ENCODE peak calls at places on chromosomes 13 and 19, in eight cellular contexts. Z is GF-D8, M is stromal cell of bone marrow, O is GDM1, P is left ventricle myocardium superior, W is SJSA1, C is germinal center, F is fibroblast of the aortic adventitia. G is an unnamed sample.

GRCh38 chr19:5908773-5909442 is 4.2 kb downstream of the VMAC start:
- DNase-seq in P (no peak), C (no peak), F (no peak), O (no peak), W (no peak), M (no peak), Z (no peak), G (no peak)

GRCh38 chr19:53365134-53365898 is at the start of gene ZNF525:
- DNase-seq in O (peak), M (peak), C (peak), P (peak), Z (peak), F (peak), W (peak), G (peak)

GRCh38 chr19:7340959-7341837 is 7.5 kb upstream of the ARHGEF18 start:
- DNase-seq in O (peak), C (peak), Z (peak), W (peak), P (peak), F (peak), M (peak), G (peak)

GRCh38 chr19:40580619-40581018 is 3.9 kb downstream of the SHKBP1 start:
- DNase-seq in C (no peak), P (no peak), Z (no peak), F (no peak), M (no peak), W (no peak), O (no peak), G (no peak)

GRCh38 chr13:40292108-40292507 is 374.3 kb downstream of the FOXO1 start:
- DNase-seq in F (no peak), O (no peak), W (no peak), M (no peak), C (no peak), P (peak), Z (no peak), G (no peak)

GRCh38 chr13:44746690-44747089 is 170.6 kb upstream of the TSC22D1 start:
- DNase-seq in F (no peak), M (no peak), P (no peak), Z (no peak), C (no peak), O (no peak), W (no peak), G (no peak)

GRCh38 chr19:53012006-53012405 is 1.7 kb upstream of the ERVV-1 start:
- DNase-seq in Z (no peak), C (no peak), P (no peak), W (no peak), O (no peak), F (no peak), M (no peak), G (no peak)

GRCh38 chr19:43681826-43682225 is 11.9 kb upstream of the PLAUR start:
- DNase-seq in F (no peak), M (no peak), W (no peak), C (no peak), Z (peak), O (no peak), P (no peak), G (no peak)

GRCh38 chr13:47039106-47039505 is 142.3 kb upstream of the HTR2A start:
- DNase-seq in M (peak), Z (no peak), W (peak), F (peak), O (no peak), C (no peak), P (no peak), G (peak)

GRCh38 chr13:27370305-27370853 is 54.0 kb upstream of the GTF3A start:
- DNase-seq in F (no peak), W (no peak), Z (no peak), P (no peak), M (no peak), O (no peak), C (no peak), G (no peak)

GRCh38 chr13:43316997-43317396 is 293.6 kb downstream of the DNAJC15 start:
- DNase-seq in Z (no peak), O (peak), C (no peak), F (peak), P (peak), W (peak), M (no peak), G (peak)

GRCh38 chr19:42794751-42795150 is 29.3 kb upstream of the PSG8 start:
- DNase-seq in O (no peak), P (no peak), M (no peak), Z (no peak), F (no peak), W (no peak), C (no peak), G (no peak)

GRCh38 chr19:45505151-45505995 is 1.9 kb upstream of the VASP start:
- DNase-seq in M (no peak), P (no peak), O (no peak), F (peak), Z (no peak), W (no peak), C (no peak), G (no peak)

GRCh38 chr19:10292206-10292788 is 2.5 kb downstream of the ICAM5 start:
- DNase-seq in Z (no peak), C (peak), M (no peak), O (no peak), F (peak), P (peak), W (peak), G (peak)

GRCh38 chr19:13115936-13116281 is 631 bp downstream of the TRMT1 start:
- DNase-seq in P (no peak), M (no peak), Z (no peak), F (no peak), O (no peak), W (no peak), C (no peak), G (no peak)

GRCh38 chr19:33219261-33219812 is 6.3 kb downstream of the SLC7A10 start:
- DNase-seq in W (no peak), M (no peak), O (no peak), P (no peak), Z (no peak), C (no peak), F (no peak), G (no peak)

GRCh38 chr13:29428310-29428991 is 167.0 kb downstream of the SLC7A1 start:
- DNase-seq in F (no peak), P (peak), Z (no peak), W (no peak), O (no peak), M (no peak), C (peak), G (peak)

GRCh38 chr13:50026788-50027473 is 11.7 kb downstream of the KCNRG start:
- DNase-seq in C (peak), W (no peak), Z (no peak), F (no peak), M (no peak), P (no peak), O (no peak), G (no peak)

GRCh38 chr13:104831823-104832222 is 1703.6 kb downstream of the EFNB2 start:
- DNase-seq in O (no peak), W (no peak), F (no peak), M (no peak), C (no peak), Z (no peak), P (no peak), G (no peak)

GRCh38 chr19:47021536-47022139 is 2.0 kb downstream of the NPAS1 start:
- DNase-seq in O (no peak), P (no peak), F (no peak), W (no peak), C (no peak), Z (no peak), M (no peak), G (no peak)

GRCh38 chr13:40442826-40443225 is 223.6 kb downstream of the FOXO1 start:
- DNase-seq in C (no peak), O (no peak), W (no peak), P (no peak), Z (no peak), F (no peak), M (no peak), G (no peak)

GRCh38 chr13:30978981-30979956 is 46.8 kb downstream of the TEX26 start:
- DNase-seq in F (no peak), W (no peak), M (no peak), O (no peak), C (peak), Z (no peak), P (peak), G (peak)

GRCh38 chr19:7242601-7243258 is 51.5 kb downstream of the INSR start:
- DNase-seq in O (no peak), Z (no peak), M (peak), C (peak), F (peak), P (no peak), W (no peak), G (peak)

GRCh38 chr19:9323557-9323918 is 441 bp upstream of the ZNF559 start:
- DNase-seq in M (peak), Z (peak), O (peak), W (no peak), F (peak), P (peak), C (no peak), G (no peak)

GRCh38 chr13:21550918-21551317 is 53.1 kb downstream of the MICU2 start:
- DNase-seq in W (no peak), O (no peak), Z (no peak), C (no peak), M (no peak), P (no peak), F (no peak), G (peak)

GRCh38 chr13:90800082-90800746 is 547.3 kb upstream of the MIR17HG start:
- DNase-seq in F (no peak), O (no peak), M (no peak), C (no peak), Z (no peak), P (peak), W (no peak), G (no peak)